ENCODE peak calls at places on chromosomes 2 and 18, in nine cellular contexts. Z, C, M, J, N, L, G, X and P are unnamed samples.

GRCh38 chr2:231891514-231891905 is 34.7 kb downstream of the NPPC start:
- DNase-seq in Z (no peak), C (no peak), M (no peak), J (no peak), N (no peak), L (no peak), G (no peak), X (no peak), P (no peak)

GRCh38 chr2:101704816-101705565 is 7.5 kb downstream of the MAP4K4 start:
- DNase-seq in Z (no peak), C (peak), M (no peak), J (no peak), N (no peak), L (no peak), G (no peak), X (no peak), P (no peak)

GRCh38 chr2:45778720-45779171 is 127.3 kb downstream of the PRKCE start:
- DNase-seq in Z (peak), C (peak), M (peak), J (peak), N (peak), L (no peak), G (peak), X (peak), P (peak)

GRCh38 chr2:55901322-55901721 is 22.3 kb downstream of the EFEMP1 start:
- DNase-seq in Z (no peak), C (peak), M (no peak), J (no peak), N (no peak), L (no peak), G (no peak), X (no peak), P (no peak)

GRCh38 chr2:28906376-28906775 is 11.9 kb downstream of the WDR43 start:
- DNase-seq in Z (no peak), C (no peak), M (no peak), J (no peak), N (no peak), L (no peak), G (no peak), X (no peak), P (no peak)

GRCh38 chr2:24613154-24613814 is 122.2 kb downstream of the NCOA1 start:
- DNase-seq in Z (peak), C (peak), M (no peak), J (peak), N (no peak), L (no peak), G (peak), X (no peak), P (peak)

GRCh38 chr2:102251849-102252203 is 59.5 kb upstream of the IL1RL1 start:
- DNase-seq in Z (no peak), C (no peak), M (no peak), J (no peak), N (no peak), L (no peak), G (no peak), X (no peak), P (no peak)

GRCh38 chr2:158060862-158061435 is 40.7 kb upstream of the UPP2 start:
- DNase-seq in Z (no peak), C (peak), M (no peak), J (no peak), N (no peak), L (no peak), G (no peak), X (peak), P (no peak)

GRCh38 chr2:217695033-217695520 is 307.7 kb downstream of the TNS1 start:
- DNase-seq in Z (no peak), C (peak), M (no peak), J (no peak), N (no peak), L (no peak), G (no peak), X (peak), P (no peak)

GRCh38 chr2:237563816-237564215 is 2.6 kb upstream of the PRLH start:
- DNase-seq in Z (peak), C (peak), M (no peak), J (no peak), N (no peak), L (no peak), G (no peak), X (no peak), P (no peak)

GRCh38 chr2:158718851-158719250 is 76.3 kb upstream of the DAPL1 start:
- DNase-seq in Z (no peak), C (no peak), M (no peak), J (no peak), N (no peak), L (no peak), G (no peak), X (no peak), P (no peak)

GRCh38 chr2:237669628-237670351 is 42.4 kb downstream of the LRRFIP1 start:
- DNase-seq in Z (peak), C (peak), M (no peak), J (peak), N (no peak), L (no peak), G (no peak), X (peak), P (no peak)

GRCh38 chr2:191178806-191179514 is 28.2 kb upstream of the STAT4 start:
- DNase-seq in Z (no peak), C (no peak), M (no peak), J (no peak), N (no peak), L (no peak), G (no peak), X (peak), P (no peak)

GRCh38 chr2:101188683-101189405 is 37.7 kb upstream of the TBC1D8 start:
- DNase-seq in Z (peak), C (peak), M (no peak), J (peak), N (peak), L (no peak), G (no peak), X (no peak), P (no peak)

GRCh38 chr2:36562973-36563532 is 34.9 kb downstream of the FEZ2 start:
- DNase-seq in Z (no peak), C (peak), M (no peak), J (no peak), N (no peak), L (peak), G (no peak), X (no peak), P (no peak)

GRCh38 chr18:76565238-76566173 is 70.5 kb upstream of the ZNF516 start:
- DNase-seq in Z (peak), C (peak), M (no peak), J (peak), N (peak), L (peak), G (no peak), X (no peak), P (no peak)

GRCh38 chr18:392926-393325 is 107.6 kb downstream of the COLEC12 start:
- DNase-seq in Z (no peak), C (no peak), M (no peak), J (no peak), N (no peak), L (no peak), G (no peak), X (no peak), P (no peak)